ENCODE peak calls at places on chromosomes 3 and 15, in five cellular contexts. One of them, this sample, is unnamed.

GRCh38 chr3:125245521-125245920 is 33.0 kb upstream of the SLC12A8 start:
- DNase-seq in activated CD8-positive, alpha-beta memory T cell treated with anti-CD3 and anti-CD28 coated beads for 1 hour: no peak
- DNase-seq in T-helper 17 cell: no peak
- DNase-seq in hypothalamus: no peak
- DNase-seq in AG09309: no peak
- DNase-seq in this sample: no peak

GRCh38 chr3:113514265-113514769 is 639 bp downstream of the SPICE1 start:
- DNase-seq in activated CD8-positive, alpha-beta memory T cell treated with anti-CD3 and anti-CD28 coated beads for 1 hour: no peak
- DNase-seq in T-helper 17 cell: no peak
- DNase-seq in hypothalamus: no peak
- DNase-seq in AG09309: no peak
- DNase-seq in this sample: no peak

GRCh38 chr15:72778796-72779195 is 4.8 kb downstream of the ADPGK start:
- DNase-seq in activated CD8-positive, alpha-beta memory T cell treated with anti-CD3 and anti-CD28 coated beads for 1 hour: no peak
- DNase-seq in T-helper 17 cell: no peak
- DNase-seq in hypothalamus: no peak
- DNase-seq in AG09309: no peak
- DNase-seq in this sample: no peak

GRCh38 chr3:193574488-193575072 is 18.4 kb upstream of the OPA1 start:
- DNase-seq in activated CD8-positive, alpha-beta memory T cell treated with anti-CD3 and anti-CD28 coated beads for 1 hour: no peak
- DNase-seq in T-helper 17 cell: no peak
- DNase-seq in hypothalamus: no peak
- DNase-seq in AG09309: no peak
- DNase-seq in this sample: no peak

GRCh38 chr3:154745925-154746324 is 315.9 kb upstream of the GPR149 start:
- DNase-seq in activated CD8-positive, alpha-beta memory T cell treated with anti-CD3 and anti-CD28 coated beads for 1 hour: no peak
- DNase-seq in T-helper 17 cell: no peak
- DNase-seq in hypothalamus: no peak
- DNase-seq in AG09309: no peak
- DNase-seq in this sample: no peak

GRCh38 chr3:133021206-133021605 is 17.0 kb upstream of the TMEM108 start:
- DNase-seq in activated CD8-positive, alpha-beta memory T cell treated with anti-CD3 and anti-CD28 coated beads for 1 hour: no peak
- DNase-seq in T-helper 17 cell: no peak
- DNase-seq in hypothalamus: no peak
- DNase-seq in AG09309: no peak
- DNase-seq in this sample: no peak

GRCh38 chr3:159273608-159274007 is 471.8 kb downstream of the MFSD1 start:
- DNase-seq in activated CD8-positive, alpha-beta memory T cell treated with anti-CD3 and anti-CD28 coated beads for 1 hour: no peak
- DNase-seq in T-helper 17 cell: no peak
- DNase-seq in hypothalamus: no peak
- DNase-seq in AG09309: no peak
- DNase-seq in this sample: no peak

GRCh38 chr15:65532738-65533051 is 2.4 kb downstream of the HACD3 start:
- DNase-seq in activated CD8-positive, alpha-beta memory T cell treated with anti-CD3 and anti-CD28 coated beads for 1 hour: no peak
- DNase-seq in T-helper 17 cell: no peak
- DNase-seq in hypothalamus: no peak
- DNase-seq in AG09309: no peak
- DNase-seq in this sample: no peak

GRCh38 chr3:25592510-25592968 is 72.2 kb downstream of the TOP2B start:
- DNase-seq in activated CD8-positive, alpha-beta memory T cell treated with anti-CD3 and anti-CD28 coated beads for 1 hour: no peak
- DNase-seq in T-helper 17 cell: no peak
- DNase-seq in hypothalamus: no peak
- DNase-seq in AG09309: peak
- DNase-seq in this sample: no peak

GRCh38 chr15:67290319-67290718 is 35.7 kb downstream of the IQCH start:
- DNase-seq in activated CD8-positive, alpha-beta memory T cell treated with anti-CD3 and anti-CD28 coated beads for 1 hour: no peak
- DNase-seq in T-helper 17 cell: no peak
- DNase-seq in hypothalamus: no peak
- DNase-seq in AG09309: no peak
- DNase-seq in this sample: no peak

GRCh38 chr15:94312946-94313345 is 81.6 kb downstream of the MCTP2 start:
- DNase-seq in activated CD8-positive, alpha-beta memory T cell treated with anti-CD3 and anti-CD28 coated beads for 1 hour: no peak
- DNase-seq in T-helper 17 cell: no peak
- DNase-seq in hypothalamus: no peak
- DNase-seq in AG09309: no peak
- DNase-seq in this sample: no peak

GRCh38 chr3:164679245-164679644 is 399.1 kb downstream of the SI start:
- DNase-seq in activated CD8-positive, alpha-beta memory T cell treated with anti-CD3 and anti-CD28 coated beads for 1 hour: no peak
- DNase-seq in T-helper 17 cell: no peak
- DNase-seq in hypothalamus: no peak
- DNase-seq in AG09309: no peak
- DNase-seq in this sample: no peak

GRCh38 chr15:96122077-96123027 is 208.1 kb upstream of the NR2F2 start:
- DNase-seq in activated CD8-positive, alpha-beta memory T cell treated with anti-CD3 and anti-CD28 coated beads for 1 hour: no peak
- DNase-seq in T-helper 17 cell: no peak
- DNase-seq in hypothalamus: no peak
- DNase-seq in AG09309: no peak
- DNase-seq in this sample: no peak

GRCh38 chr3:30680789-30681188 is 74.4 kb downstream of the TGFBR2 start:
- DNase-seq in activated CD8-positive, alpha-beta memory T cell treated with anti-CD3 and anti-CD28 coated beads for 1 hour: no peak
- DNase-seq in T-helper 17 cell: no peak
- DNase-seq in hypothalamus: peak
- DNase-seq in AG09309: no peak
- DNase-seq in this sample: no peak

GRCh38 chr3:9452417-9452816 is 55.0 kb downstream of the SETD5 start:
- DNase-seq in activated CD8-positive, alpha-beta memory T cell treated with anti-CD3 and anti-CD28 coated beads for 1 hour: no peak
- DNase-seq in T-helper 17 cell: no peak
- DNase-seq in hypothalamus: no peak
- DNase-seq in AG09309: no peak
- DNase-seq in this sample: no peak

GRCh38 chr15:27805261-27806220 is 293.6 kb downstream of the OCA2 start:
- DNase-seq in activated CD8-positive, alpha-beta memory T cell treated with anti-CD3 and anti-CD28 coated beads for 1 hour: no peak
- DNase-seq in T-helper 17 cell: no peak
- DNase-seq in hypothalamus: no peak
- DNase-seq in AG09309: no peak
- DNase-seq in this sample: no peak

GRCh38 chr3:180989291-180990163 is at the start of gene DNAJC19:
- DNase-seq in activated CD8-positive, alpha-beta memory T cell treated with anti-CD3 and anti-CD28 coated beads for 1 hour: peak
- DNase-seq in T-helper 17 cell: peak
- DNase-seq in hypothalamus: peak
- DNase-seq in AG09309: peak
- DNase-seq in this sample: peak

GRCh38 chr3:47227678-47228077 is 54.9 kb downstream of the KIF9 start:
- DNase-seq in activated CD8-positive, alpha-beta memory T cell treated with anti-CD3 and anti-CD28 coated beads for 1 hour: no peak
- DNase-seq in T-helper 17 cell: no peak
- DNase-seq in hypothalamus: peak
- DNase-seq in AG09309: no peak
- DNase-seq in this sample: no peak

GRCh38 chr3:147797095-147797494 is 387.9 kb downstream of the ZIC1 start:
- DNase-seq in activated CD8-positive, alpha-beta memory T cell treated with anti-CD3 and anti-CD28 coated beads for 1 hour: no peak
- DNase-seq in T-helper 17 cell: no peak
- DNase-seq in hypothalamus: no peak
- DNase-seq in AG09309: no peak
- DNase-seq in this sample: no peak

GRCh38 chr3:77536038-77536775 is 496.3 kb downstream of the ROBO2 start:
- DNase-seq in activated CD8-positive, alpha-beta memory T cell treated with anti-CD3 and anti-CD28 coated beads for 1 hour: no peak
- DNase-seq in T-helper 17 cell: no peak
- DNase-seq in hypothalamus: no peak
- DNase-seq in AG09309: no peak
- DNase-seq in this sample: no peak